ENCODE peak calls at places on chromosome 19, in eight cellular contexts. One of them, this sample, is unnamed.

GRCh38 chr19:43755256-43755801 is 567 bp upstream of the SMG9 start:
- DNase-seq in stimulated activated naive CD8-positive, alpha-beta T cell treated with anti-CD3 and anti-CD28 coated beads, Interleukin-15, Interleukin-2, amounts not matched to agents 100 U/mL and 50 U/mL, for 24 hours: peak
- DNase-seq in substantia nigra: peak
- DNase-seq in cardiac fibroblast: peak
- DNase-seq in activated naive CD8-positive, alpha-beta T cell treated with anti-CD3 and anti-CD28 coated beads, Interleukin-2, amount 50 U/mL, for 24 hours: peak
- DNase-seq in SK-MEL-5: peak
- DNase-seq in ascending aorta: no peak
- DNase-seq in foreskin fibroblast: peak
- DNase-seq in this sample: peak

GRCh38 chr19:30036154-30037129 is 94.4 kb downstream of the URI1 start:
- DNase-seq in activated naive CD8-positive, alpha-beta T cell treated with anti-CD3 and anti-CD28 coated beads, Interleukin-2, amount 50 U/mL, for 24 hours: no peak
- DNase-seq in ascending aorta: no peak
- DNase-seq in foreskin fibroblast: peak
- DNase-seq in stimulated activated naive CD8-positive, alpha-beta T cell treated with anti-CD3 and anti-CD28 coated beads, Interleukin-15, Interleukin-2, amounts not matched to agents 100 U/mL and 50 U/mL, for 24 hours: no peak
- DNase-seq in SK-MEL-5: peak
- DNase-seq in cardiac fibroblast: peak
- DNase-seq in substantia nigra: no peak
- DNase-seq in this sample: no peak

GRCh38 chr19:6519289-6519688 is 11.5 kb upstream of the TNFSF9 start:
- DNase-seq in foreskin fibroblast: peak
- DNase-seq in activated naive CD8-positive, alpha-beta T cell treated with anti-CD3 and anti-CD28 coated beads, Interleukin-2, amount 50 U/mL, for 24 hours: no peak
- DNase-seq in substantia nigra: no peak
- DNase-seq in SK-MEL-5: no peak
- DNase-seq in stimulated activated naive CD8-positive, alpha-beta T cell treated with anti-CD3 and anti-CD28 coated beads, Interleukin-15, Interleukin-2, amounts not matched to agents 100 U/mL and 50 U/mL, for 24 hours: no peak
- DNase-seq in cardiac fibroblast: peak
- DNase-seq in ascending aorta: no peak
- DNase-seq in this sample: no peak

GRCh38 chr19:2529473-2529918 is 53.6 kb downstream of the GADD45B start:
- DNase-seq in SK-MEL-5: no peak
- DNase-seq in ascending aorta: no peak
- DNase-seq in substantia nigra: no peak
- DNase-seq in activated naive CD8-positive, alpha-beta T cell treated with anti-CD3 and anti-CD28 coated beads, Interleukin-2, amount 50 U/mL, for 24 hours: no peak
- DNase-seq in foreskin fibroblast: peak
- DNase-seq in cardiac fibroblast: peak
- DNase-seq in stimulated activated naive CD8-positive, alpha-beta T cell treated with anti-CD3 and anti-CD28 coated beads, Interleukin-15, Interleukin-2, amounts not matched to agents 100 U/mL and 50 U/mL, for 24 hours: no peak
- DNase-seq in this sample: peak

GRCh38 chr19:45568732-45569131 is 15.9 kb downstream of the OPA3 start:
- DNase-seq in cardiac fibroblast: peak
- DNase-seq in substantia nigra: no peak
- DNase-seq in SK-MEL-5: no peak
- DNase-seq in stimulated activated naive CD8-positive, alpha-beta T cell treated with anti-CD3 and anti-CD28 coated beads, Interleukin-15, Interleukin-2, amounts not matched to agents 100 U/mL and 50 U/mL, for 24 hours: no peak
- DNase-seq in activated naive CD8-positive, alpha-beta T cell treated with anti-CD3 and anti-CD28 coated beads, Interleukin-2, amount 50 U/mL, for 24 hours: no peak
- DNase-seq in foreskin fibroblast: peak
- DNase-seq in ascending aorta: no peak
- DNase-seq in this sample: no peak

GRCh38 chr19:8607386-8607785 is 3.1 kb downstream of the ADAMTS10 start:
- DNase-seq in foreskin fibroblast: peak
- DNase-seq in ascending aorta: no peak
- DNase-seq in activated naive CD8-positive, alpha-beta T cell treated with anti-CD3 and anti-CD28 coated beads, Interleukin-2, amount 50 U/mL, for 24 hours: no peak
- DNase-seq in substantia nigra: no peak
- DNase-seq in SK-MEL-5: no peak
- DNase-seq in stimulated activated naive CD8-positive, alpha-beta T cell treated with anti-CD3 and anti-CD28 coated beads, Interleukin-15, Interleukin-2, amounts not matched to agents 100 U/mL and 50 U/mL, for 24 hours: no peak
- DNase-seq in cardiac fibroblast: peak
- DNase-seq in this sample: no peak

GRCh38 chr19:1455002-1455335 is 5.0 kb downstream of the APC2 start:
- DNase-seq in cardiac fibroblast: no peak
- DNase-seq in SK-MEL-5: no peak
- DNase-seq in ascending aorta: no peak
- DNase-seq in stimulated activated naive CD8-positive, alpha-beta T cell treated with anti-CD3 and anti-CD28 coated beads, Interleukin-15, Interleukin-2, amounts not matched to agents 100 U/mL and 50 U/mL, for 24 hours: no peak
- DNase-seq in foreskin fibroblast: no peak
- DNase-seq in activated naive CD8-positive, alpha-beta T cell treated with anti-CD3 and anti-CD28 coated beads, Interleukin-2, amount 50 U/mL, for 24 hours: no peak
- DNase-seq in substantia nigra: no peak
- DNase-seq in this sample: no peak

GRCh38 chr19:40365613-40366401 is 17.3 kb downstream of the PLD3 start:
- DNase-seq in stimulated activated naive CD8-positive, alpha-beta T cell treated with anti-CD3 and anti-CD28 coated beads, Interleukin-15, Interleukin-2, amounts not matched to agents 100 U/mL and 50 U/mL, for 24 hours: peak
- DNase-seq in ascending aorta: peak
- DNase-seq in activated naive CD8-positive, alpha-beta T cell treated with anti-CD3 and anti-CD28 coated beads, Interleukin-2, amount 50 U/mL, for 24 hours: peak
- DNase-seq in SK-MEL-5: peak
- DNase-seq in foreskin fibroblast: peak
- DNase-seq in substantia nigra: peak
- DNase-seq in cardiac fibroblast: peak
- DNase-seq in this sample: no peak

GRCh38 chr19:43395561-43395960 is 19.1 kb upstream of the TEX101 start:
- DNase-seq in activated naive CD8-positive, alpha-beta T cell treated with anti-CD3 and anti-CD28 coated beads, Interleukin-2, amount 50 U/mL, for 24 hours: no peak
- DNase-seq in foreskin fibroblast: no peak
- DNase-seq in SK-MEL-5: no peak
- DNase-seq in ascending aorta: no peak
- DNase-seq in stimulated activated naive CD8-positive, alpha-beta T cell treated with anti-CD3 and anti-CD28 coated beads, Interleukin-15, Interleukin-2, amounts not matched to agents 100 U/mL and 50 U/mL, for 24 hours: no peak
- DNase-seq in cardiac fibroblast: no peak
- DNase-seq in substantia nigra: no peak
- DNase-seq in this sample: no peak

This sample was measured in NCI-H460.